ENCODE peak calls at places on chromosomes 7 and 10, in seven cellular contexts. R, Q, Z, J, P, F and A are unnamed samples.

GRCh38 chr7:108142675-108143259 is 12.6 kb upstream of the LAMB4 start:
- DNase-seq in R (no peak), Q (no peak), Z (no peak), J (no peak), P (no peak), F (no peak), A (no peak)

GRCh38 chr10:7642612-7643011 is 24.2 kb downstream of the ITIH5 start:
- DNase-seq in R (no peak), Q (no peak), Z (no peak), J (no peak), P (no peak), F (no peak), A (no peak)

GRCh38 chr10:102175415-102175814 is 23.2 kb downstream of the NOLC1 start:
- DNase-seq in R (no peak), Q (peak), Z (no peak), J (peak), P (no peak), F (peak), A (no peak)

GRCh38 chr10:35545878-35546631 is 59.1 kb upstream of the GJD4 start:
- DNase-seq in R (no peak), Q (peak), Z (no peak), J (peak), P (no peak), F (peak), A (no peak)

GRCh38 chr7:73373741-73374140 is 45.8 kb downstream of the FKBP6 start:
- DNase-seq in R (no peak), Q (no peak), Z (no peak), J (no peak), P (no peak), F (no peak), A (no peak)

GRCh38 chr7:139687980-139688632 is 89.7 kb downstream of the HIPK2 start:
- DNase-seq in R (peak), Q (peak), Z (no peak), J (peak), P (no peak), F (peak), A (no peak)

GRCh38 chr10:74967850-74968620 is 141.6 kb downstream of the KAT6B start:
- DNase-seq in R (no peak), Q (no peak), Z (no peak), J (no peak), P (no peak), F (no peak), A (no peak)

GRCh38 chr10:60480865-60481563 is 91.3 kb upstream of the ANK3 start:
- DNase-seq in R (peak), Q (peak), Z (no peak), J (peak), P (no peak), F (peak), A (peak)

GRCh38 chr10:83612050-83612449 is 527.3 kb upstream of the GHITM start:
- DNase-seq in R (no peak), Q (peak), Z (no peak), J (no peak), P (no peak), F (peak), A (no peak)

GRCh38 chr10:118808601-118809371 is 54.0 kb upstream of the CACUL1 start:
- DNase-seq in R (no peak), Q (no peak), Z (no peak), J (no peak), P (no peak), F (no peak), A (no peak)

GRCh38 chr7:120060875-120061274 is 212.1 kb upstream of the KCND2 start:
- DNase-seq in R (no peak), Q (no peak), Z (no peak), J (no peak), P (no peak), F (no peak), A (no peak)

GRCh38 chr7:8290645-8291308 is 28.8 kb upstream of the ICA1 start:
- DNase-seq in R (peak), Q (no peak), Z (no peak), J (peak), P (no peak), F (no peak), A (no peak)

GRCh38 chr10:133442191-133442966 is 11.4 kb upstream of the SCART1 start:
- DNase-seq in R (peak), Q (no peak), Z (peak), J (no peak), P (no peak), F (no peak), A (peak)

GRCh38 chr7:134619627-134620331 is 26.9 kb upstream of the BPGM start:
- DNase-seq in R (no peak), Q (peak), Z (no peak), J (peak), P (no peak), F (peak), A (no peak)

GRCh38 chr7:131330299-131330698 is 2.6 kb downstream of the MKLN1 start:
- DNase-seq in R (no peak), Q (no peak), Z (no peak), J (peak), P (no peak), F (no peak), A (no peak)

GRCh38 chr10:51109821-51110533 is 35.7 kb downstream of the PRKG1 start:
- DNase-seq in R (no peak), Q (peak), Z (no peak), J (peak), P (no peak), F (peak), A (no peak)

GRCh38 chr10:28382520-28383269 is 79.8 kb upstream of the MPP7 start:
- DNase-seq in R (no peak), Q (no peak), Z (no peak), J (no peak), P (no peak), F (peak), A (no peak)
- H3K4me3 ChIP-seq in R (no peak), Q (no peak), Z (no peak), J (no peak), P (no peak), F (no peak), A (no peak)

GRCh38 chr7:114086906-114087651 is 168.3 kb upstream of the PPP1R3A start:
- DNase-seq in R (peak), Q (peak), Z (no peak), J (peak), P (peak), F (peak), A (peak)

GRCh38 chr7:114085592-114086490 is 167.0 kb upstream of the PPP1R3A start:
- DNase-seq in R (peak), Q (peak), Z (no peak), J (peak), P (peak), F (peak), A (peak)

GRCh38 chr7:114087674-114088539 is 169.1 kb upstream of the PPP1R3A start:
- DNase-seq in R (no peak), Q (no peak), Z (no peak), J (no peak), P (no peak), F (no peak), A (peak)

GRCh38 chr7:114085313-114085591 is 166.4 kb upstream of the PPP1R3A start:
- DNase-seq in R (no peak), Q (no peak), Z (no peak), J (peak), P (no peak), F (no peak), A (no peak)

DNA sequence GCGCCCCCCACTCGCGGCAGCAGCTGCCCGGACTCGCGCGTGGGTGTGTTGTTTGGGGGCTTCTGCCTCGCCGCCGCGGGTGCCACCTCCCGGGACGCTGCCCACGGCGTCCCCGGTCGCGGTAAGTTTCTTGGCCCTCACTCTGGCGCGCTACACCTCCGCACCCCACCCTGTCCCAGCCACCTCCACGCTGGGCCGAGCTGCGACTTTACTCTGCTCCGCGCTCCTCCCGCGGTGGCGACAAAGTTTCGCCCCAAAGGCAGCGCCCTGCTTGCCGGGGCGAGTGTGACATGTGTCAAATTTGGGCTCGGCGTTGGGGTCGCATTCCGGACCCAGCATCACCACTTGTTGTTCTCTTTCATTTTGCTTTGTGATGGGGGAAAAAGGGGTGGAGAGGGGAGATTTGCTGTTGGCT is 167.7 kb upstream of the PPP1R3A start:
- DNase-seq in R (no peak), Q (peak), Z (no peak), J (no peak), P (peak), F (no peak), A (peak)
- H3K4me3 ChIP-seq in R (no peak), Q (peak), Z (no peak), J (peak), P (peak), F (peak), A (peak)

DNA sequence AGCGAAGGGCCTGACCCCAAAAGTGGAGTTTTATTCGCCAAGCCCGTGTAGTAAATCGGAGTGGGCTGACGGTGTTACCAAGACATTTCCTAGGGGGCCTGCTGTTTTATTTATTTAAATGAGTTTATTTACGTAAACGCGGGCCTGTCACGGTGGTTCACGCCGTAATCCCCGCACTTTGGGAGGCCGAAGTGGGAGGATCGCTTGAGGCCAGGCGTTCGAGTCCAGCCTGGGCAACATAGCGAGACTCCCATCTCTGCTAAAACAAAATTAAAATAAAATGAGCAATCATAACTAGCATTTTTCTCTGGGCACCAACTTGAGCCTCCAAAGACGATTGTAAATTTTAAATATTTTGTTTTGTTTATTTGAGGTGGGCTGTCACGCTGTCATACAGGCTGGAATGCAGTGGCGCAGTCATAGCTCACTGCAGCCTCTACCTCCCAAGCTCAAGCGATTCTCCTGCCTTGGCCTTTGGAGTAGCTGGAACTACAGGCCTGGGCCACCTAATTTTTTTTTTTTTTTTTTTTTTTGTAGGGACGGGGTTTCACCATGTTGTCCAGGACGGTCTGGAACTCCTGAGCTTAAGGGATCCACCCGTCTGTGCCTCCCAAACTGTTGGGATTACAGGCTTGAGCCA is 954 bp downstream of the ZNF655 start:
- DNase-seq in R (no peak), Q (peak), Z (peak), J (no peak), P (no peak), F (peak), A (no peak)
- H3K4me3 ChIP-seq in R (peak), Q (peak), Z (peak), J (peak), P (peak), F (peak), A (peak)

GRCh38 chr10:124064158-124064603 is 29.2 kb downstream of the CHST15 start:
- DNase-seq in R (peak), Q (no peak), Z (no peak), J (no peak), P (no peak), F (no peak), A (no peak)
- H3K4me3 ChIP-seq in R (no peak), Q (no peak), Z (no peak), J (no peak), P (peak), F (no peak), A (no peak)

DNA sequence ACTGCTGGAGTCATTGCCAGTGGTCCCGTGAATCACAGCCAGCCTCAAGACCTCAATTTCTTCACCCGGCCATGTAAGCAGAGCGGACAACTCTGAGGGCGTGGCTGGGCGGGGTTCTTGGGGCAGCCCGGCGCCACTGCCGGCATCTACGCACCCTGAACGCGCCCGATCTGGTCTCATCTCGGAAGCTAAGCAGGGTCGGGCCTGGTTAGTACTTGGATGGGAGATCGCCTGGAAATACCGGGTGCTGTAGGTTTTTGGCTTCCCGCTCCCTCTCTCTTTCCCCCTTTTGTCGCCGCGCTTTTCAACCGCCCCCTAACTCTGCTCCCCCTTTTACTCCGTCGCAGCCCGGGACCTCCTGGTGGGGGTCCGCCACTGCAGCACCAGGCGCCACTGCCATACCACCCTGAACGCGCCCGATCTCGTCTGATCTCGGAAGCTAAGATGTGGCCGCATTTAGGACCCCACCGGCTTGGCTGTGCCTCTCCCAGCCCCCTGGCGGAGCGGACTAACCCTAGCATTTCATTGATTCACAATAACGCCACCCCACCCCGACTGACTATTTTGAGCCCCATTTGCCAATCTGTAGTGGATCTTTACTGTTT is 25.3 kb downstream of the GARIN1A start:
- DNase-seq in R (no peak), Q (peak), Z (peak), J (peak), P (peak), F (peak), A (peak)
- H3K4me3 ChIP-seq in R (no peak), Q (peak), Z (peak), J (peak), P (peak), F (peak), A (peak)

GRCh38 chr10:114043532-114044250 is at the start of gene ADRB1:
- DNase-seq in R (peak), Q (peak), Z (peak), J (peak), P (peak), F (peak), A (peak)
- H3K4me3 ChIP-seq in R (no peak), Q (peak), Z (no peak), J (peak), P (peak), F (peak), A (peak)

GRCh38 chr10:87054373-87055295 is 34.5 kb downstream of the FAM25A start:
- DNase-seq in R (no peak), Q (peak), Z (no peak), J (peak), P (no peak), F (peak), A (no peak)
- H3K4me3 ChIP-seq in R (no peak), Q (no peak), Z (no peak), J (no peak), P (no peak), F (no peak), A (no peak)

DNA sequence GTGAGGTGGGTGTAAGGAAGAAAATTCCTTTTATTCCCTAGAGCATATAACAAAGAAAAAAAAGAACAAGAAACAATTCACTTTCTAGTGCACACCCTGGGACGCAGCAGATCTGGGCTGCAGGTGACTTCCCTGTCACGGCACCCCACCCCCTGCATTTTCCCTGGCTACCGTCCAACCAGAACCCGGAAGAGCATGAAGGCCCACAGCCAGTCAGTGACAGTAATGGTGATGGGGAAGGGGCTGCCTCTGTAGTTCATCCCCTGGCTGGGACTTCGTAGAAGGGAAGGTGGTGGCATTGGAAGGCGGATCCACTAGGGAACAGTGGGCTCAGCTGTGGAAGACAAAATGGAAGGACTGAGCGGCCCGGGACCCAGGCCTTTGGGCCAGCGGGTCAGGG is 236.7 kb downstream of the BUB3 start:
- DNase-seq in R (no peak), Q (no peak), Z (no peak), J (no peak), P (no peak), F (no peak), A (no peak)
- H3K4me3 ChIP-seq in R (no peak), Q (no peak), Z (no peak), J (no peak), P (no peak), F (no peak), A (no peak)

DNA sequence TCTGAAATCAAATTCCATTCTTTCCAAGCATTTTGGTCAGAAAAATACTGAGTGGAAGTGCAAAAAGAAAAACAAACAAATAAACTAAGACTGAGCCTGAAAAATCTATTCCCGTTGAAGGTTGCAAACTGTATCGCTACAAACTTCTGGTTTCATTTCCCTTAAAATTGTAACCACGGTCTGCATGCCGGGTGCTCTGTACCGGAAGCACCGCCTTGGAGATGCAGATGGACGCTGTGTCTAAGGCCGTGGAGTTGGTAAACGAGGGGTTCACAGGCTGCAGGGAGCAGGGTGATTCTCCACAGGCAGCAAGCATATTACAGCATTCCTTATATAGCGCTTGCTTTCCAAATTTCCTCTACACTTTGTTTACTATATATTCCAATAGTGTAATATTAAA is 326.2 kb upstream of the MGMT start:
- DNase-seq in R (no peak), Q (no peak), Z (no peak), J (no peak), P (no peak), F (no peak), A (no peak)
- H3K4me3 ChIP-seq in R (no peak), Q (no peak), Z (no peak), J (no peak), P (no peak), F (no peak), A (no peak)

GRCh38 chr10:28769147-28769604 is 91.9 kb downstream of the BAMBI start:
- DNase-seq in R (no peak), Q (no peak), Z (no peak), J (no peak), P (no peak), F (no peak), A (no peak)

GRCh38 chr10:28763471-28763870 is 86.2 kb downstream of the BAMBI start:
- DNase-seq in R (no peak), Q (no peak), Z (no peak), J (no peak), P (no peak), F (no peak), A (no peak)

GRCh38 chr10:28765641-28766040 is 88.3 kb downstream of the BAMBI start:
- DNase-seq in R (no peak), Q (no peak), Z (no peak), J (no peak), P (no peak), F (no peak), A (no peak)

GRCh38 chr10:28768227-28768626 is 90.9 kb downstream of the BAMBI start:
- DNase-seq in R (no peak), Q (no peak), Z (no peak), J (no peak), P (no peak), F (no peak), A (no peak)
- H3K4me3 ChIP-seq in R (no peak), Q (no peak), Z (no peak), J (no peak), P (no peak), F (no peak), A (no peak)